ENCODE peak calls at places on chromosomes 4 and X, in nine cellular contexts. M, Y, R, V, U, G, O, Q and L are unnamed samples.
A peak's percentile ranks its signal among the peaks of the same experiment; 100 is the strongest.

GRCh38 chr4:1026115-1026514 is 14.7 kb downstream of the FGFRL1 start:
- DNase-seq in M (peak; percentile 48), Y (peak; percentile 54), R (peak; percentile 65), V (peak; percentile 43), U (no peak), G (peak; percentile 32), O (peak; percentile 67), Q (no peak), L (no peak)

GRCh38 chr4:74503580-74503979 is 58.6 kb downstream of the AREG start:
- DNase-seq in M (no peak), Y (no peak), R (no peak), V (no peak), U (no peak), G (no peak), O (no peak), Q (no peak), L (no peak)

GRCh38 chrX:119201570-119201969 is 34.5 kb upstream of the PGRMC1 start:
- DNase-seq in M (no peak), Y (no peak), R (no peak), V (no peak), U (no peak), G (no peak), O (no peak), Q (no peak), L (no peak)

GRCh38 chrX:103630171-103630511 is 1.4 kb downstream of the TCEAL1 start:
- DNase-seq in M (no peak), Y (no peak), R (no peak), V (no peak), U (no peak), G (no peak), O (no peak), Q (no peak), L (no peak)

GRCh38 chr4:140816806-140817205 is 60.6 kb upstream of the TBC1D9 start:
- DNase-seq in M (no peak), Y (no peak), R (no peak), V (no peak), U (no peak), G (no peak), O (no peak), Q (no peak), L (no peak)

GRCh38 chr4:15935504-15936392 is 2.8 kb downstream of the FGFBP1 start:
- DNase-seq in M (no peak), Y (no peak), R (no peak), V (no peak), U (no peak), G (no peak), O (no peak), Q (no peak), L (no peak)

GRCh38 chr4:54155936-54156335 is 56.0 kb downstream of the GSX2 start:
- DNase-seq in M (no peak), Y (no peak), R (no peak), V (no peak), U (no peak), G (no peak), O (no peak), Q (no peak), L (no peak)

GRCh38 chr4:47270226-47270888 is 193.1 kb downstream of the COMMD8 start:
- DNase-seq in M (no peak), Y (no peak), R (no peak), V (no peak), U (no peak), G (no peak), O (no peak), Q (no peak), L (no peak)

GRCh38 chr4:26181616-26182015 is 139.2 kb upstream of the RBPJ start:
- DNase-seq in M (no peak), Y (no peak), R (no peak), V (no peak), U (no peak), G (no peak), O (no peak), Q (no peak), L (no peak)

GRCh38 chr4:7814451-7814850 is 125.2 kb downstream of the AFAP1 start:
- DNase-seq in M (no peak), Y (no peak), R (no peak), V (no peak), U (no peak), G (no peak), O (no peak), Q (no peak), L (no peak)

GRCh38 chrX:70454441-70455365 is 10.1 kb downstream of the DLG3 start:
- DNase-seq in M (peak; percentile 64), Y (peak; percentile 78), R (peak; percentile 22), V (peak; percentile 65), U (peak; percentile 93), G (peak; percentile 74), O (peak; percentile 89), Q (peak; percentile 48), L (peak; percentile 51)

GRCh38 chr4:53863163-53863562 is 201.2 kb downstream of the CHIC2 start:
- DNase-seq in M (peak; percentile 40), Y (no peak), R (no peak), V (peak; percentile 70), U (no peak), G (no peak), O (no peak), Q (no peak), L (no peak)

GRCh38 chr4:93870876-93871458 is 42.4 kb downstream of the ATOH1 start:
- DNase-seq in M (no peak), Y (no peak), R (no peak), V (no peak), U (no peak), G (no peak), O (peak; percentile 70), Q (no peak), L (no peak)

GRCh38 chr4:137659431-137659830 is 127.1 kb upstream of the PCDH18 start:
- DNase-seq in M (peak; percentile 32), Y (peak; percentile 7), R (no peak), V (no peak), U (no peak), G (no peak), O (no peak), Q (no peak), L (no peak)

GRCh38 chrX:51568586-51568985 is 50.1 kb downstream of the CENPVL3 start:
- DNase-seq in M (peak; percentile 8), Y (peak; percentile 22), R (no peak), V (no peak), U (no peak), G (no peak), O (no peak), Q (no peak), L (peak; percentile 72)

GRCh38 chrX:31547816-31548215 is 476.0 kb upstream of the FTHL17 start:
- DNase-seq in M (no peak), Y (no peak), R (no peak), V (no peak), U (no peak), G (no peak), O (no peak), Q (no peak), L (peak; percentile 48)

GRCh38 chrX:120604359-120604782 is 470 bp downstream of the MCTS1 start:
- DNase-seq in M (peak; percentile 47), Y (peak; percentile 28), R (peak; percentile 63), V (no peak), U (peak; percentile 4), G (peak; percentile 52), O (peak; percentile 31), Q (no peak), L (peak; percentile 0)

GRCh38 chrX:47361538-47362511 is 8.6 kb upstream of the ZNF157 start:
- DNase-seq in M (peak; percentile 91), Y (peak; percentile 87), R (peak; percentile 93), V (peak; percentile 81), U (peak; percentile 94), G (no peak), O (peak; percentile 34), Q (no peak), L (peak; percentile 52)

GRCh38 chr4:186068581-186069402 is at the start of gene TLR3:
- DNase-seq in M (peak; percentile 25), Y (peak; percentile 48), R (peak; percentile 28), V (no peak), U (peak; percentile 47), G (no peak), O (no peak), Q (no peak), L (no peak)

GRCh38 chrX:10173331-10173900 is 16.6 kb downstream of the CLCN4 start:
- DNase-seq in M (peak; percentile 40), Y (peak; percentile 83), R (no peak), V (peak; percentile 61), U (peak; percentile 73), G (no peak), O (no peak), Q (no peak), L (peak; percentile 81)

GRCh38 chr4:145340071-145340695 is 141.5 kb upstream of the SMAD1 start:
- DNase-seq in M (no peak), Y (no peak), R (no peak), V (no peak), U (no peak), G (no peak), O (no peak), Q (no peak), L (peak; percentile 51)

GRCh38 chr4:120348521-120348920 is 281.9 kb upstream of the MAD2L1 start:
- DNase-seq in M (peak; percentile 11), Y (no peak), R (no peak), V (no peak), U (no peak), G (no peak), O (no peak), Q (no peak), L (no peak)

GRCh38 chr4:54971474-54971950 is 153.9 kb downstream of the KDR start:
- DNase-seq in M (peak; percentile 68), Y (peak; percentile 56), R (peak; percentile 54), V (no peak), U (peak; percentile 14), G (peak; percentile 10), O (no peak), Q (no peak), L (peak; percentile 33)

GRCh38 chr4:73070072-73070385 is 513 bp upstream of the COX18 start:
- DNase-seq in M (peak; percentile 9), Y (no peak), R (no peak), V (no peak), U (no peak), G (no peak), O (no peak), Q (no peak), L (no peak)

GRCh38 chr4:6198768-6199343 is 1.5 kb downstream of the JAKMIP1 start:
- DNase-seq in M (no peak), Y (no peak), R (no peak), V (no peak), U (no peak), G (peak; percentile 20), O (no peak), Q (no peak), L (no peak)

GRCh38 chr4:37549003-37549402 is 137.2 kb downstream of the RELL1 start:
- DNase-seq in M (no peak), Y (no peak), R (no peak), V (no peak), U (no peak), G (no peak), O (no peak), Q (no peak), L (no peak)

GRCh38 chr4:163171590-163171989 is 4.9 kb upstream of the NAF1 start:
- DNase-seq in M (no peak), Y (no peak), R (no peak), V (no peak), U (no peak), G (no peak), O (no peak), Q (no peak), L (no peak)

GRCh38 chrX:127552571-127552970 is 499.6 kb downstream of the ACTRT1 start:
- DNase-seq in M (no peak), Y (no peak), R (no peak), V (no peak), U (no peak), G (no peak), O (no peak), Q (no peak), L (no peak)

GRCh38 chr4:120555058-120555457 is 367.5 kb downstream of the PRDM5 start:
- DNase-seq in M (no peak), Y (no peak), R (no peak), V (no peak), U (no peak), G (no peak), O (no peak), Q (no peak), L (no peak)